ENCODE peak calls at places on chromosomes 6 and 20, in seven cellular contexts. N is IMR-90; J is hypothalamus; A is activated CD4-positive, alpha-beta T cell treated with anti-CD3 and anti-CD28 coated beads, Interleukin-2, amount 10 ng/mL, durations not matched to agents 7 days and 5 days; V is substantia nigra; M is NCI-H2029 treated with DMSO at 0.1 percent for 48 hours; L is sciatic nerve. O is an unnamed sample.

GRCh38 chr6:33841070-33841469 is 37.3 kb upstream of the MLN start:
- DNase-seq in N (no peak), M (no peak), V (no peak), J (no peak), L (no peak), A (no peak), O (no peak)

GRCh38 chr20:49136817-49137571 is 51.1 kb downstream of the STAU1 start:
- DNase-seq in V (no peak), M (no peak), A (no peak), N (no peak), J (no peak), L (no peak), O (no peak)

GRCh38 chr20:37397076-37397953 is 51.4 kb downstream of the SRC start:
- DNase-seq in A (no peak), N (no peak), L (peak; percentile 51), V (no peak), J (no peak), M (no peak), O (no peak)

GRCh38 chr20:16125810-16126209 is 447.4 kb downstream of the KIF16B start:
- DNase-seq in N (no peak), A (no peak), L (no peak), J (no peak), V (no peak), M (no peak), O (no peak)

GRCh38 chr6:137316626-137317025 is 97.4 kb upstream of the IFNGR1 start:
- DNase-seq in L (no peak), J (no peak), V (no peak), A (no peak), N (no peak), M (no peak), O (peak; percentile 11)

GRCh38 chr6:25342784-25343183 is 63.6 kb downstream of the CARMIL1 start:
- DNase-seq in L (no peak), A (no peak), V (no peak), J (no peak), M (no peak), N (peak; percentile 24), O (peak; percentile 66)

GRCh38 chr20:24782221-24782620 is 166.8 kb upstream of the CST7 start:
- DNase-seq in V (no peak), A (no peak), M (no peak), J (no peak), L (peak; percentile 28), N (no peak), O (no peak)

GRCh38 chr6:130148181-130148580 is 74.6 kb downstream of the SAMD3 start:
- DNase-seq in L (no peak), A (no peak), J (no peak), N (no peak), V (no peak), M (no peak), O (no peak)

GRCh38 chr6:143243786-143244185 is 183.1 kb downstream of the AIG1 start:
- DNase-seq in N (no peak), V (no peak), L (no peak), A (no peak), M (no peak), J (no peak), O (no peak)